ENCODE peak calls at places on chromosomes 7 and 10, in nine cellular contexts. P is activated CD4-positive, alpha-beta T cell treated with anti-CD3 and anti-CD28 coated beads, Interleukin-2, amount 50 U/mL, for 48 hours; A is ELF-1; S is nephron progenitor cell; I is fibroblast of mammary gland; G is IMR-90; W is left cardiac atrium; H is effector CD8-positive, alpha-beta T cell; C is coronary artery. R is an unnamed sample.

GRCh38 chr10:30559118-30559684 is 70.4 kb downstream of the LYZL2 start:
- DNase-seq in P (no peak), A (peak), S (no peak), I (no peak), G (no peak), W (no peak), H (no peak), C (no peak), R (no peak)

GRCh38 chr10:124688889-124689670 is 55.1 kb downstream of the FAM53B start:
- DNase-seq in P (peak), A (no peak), S (no peak), I (no peak), G (no peak), W (no peak), H (no peak), C (no peak), R (no peak)

GRCh38 chr10:131178521-131178920 is 133.0 kb downstream of the TCERG1L start:
- DNase-seq in P (no peak), A (no peak), S (no peak), I (no peak), G (no peak), W (no peak), H (no peak), C (no peak), R (no peak)

GRCh38 chr10:42975005-42975493 is 101.8 kb upstream of the RET start:
- DNase-seq in P (peak), A (no peak), S (no peak), I (no peak), G (no peak), W (peak), H (no peak), C (peak), R (no peak)

GRCh38 chr10:36606234-36606839 is 519.1 kb upstream of the ANKRD30A start:
- DNase-seq in P (no peak), A (no peak), S (no peak), I (no peak), G (peak), W (no peak), H (no peak), C (no peak), R (no peak)

GRCh38 chr10:44370731-44371248 is 14.1 kb downstream of the CXCL12 start:
- DNase-seq in P (no peak), A (peak), S (no peak), I (no peak), G (no peak), W (peak), H (no peak), C (no peak), R (no peak)

GRCh38 chr10:17787087-17787942 is 21.8 kb upstream of the MRC1 start:
- DNase-seq in P (no peak), A (peak), S (no peak), I (peak), G (peak), W (no peak), H (no peak), C (no peak), R (no peak)

GRCh38 chr10:96339956-96340904 is 18.6 kb downstream of the OPALIN start:
- DNase-seq in P (peak), A (peak), S (peak), I (peak), G (peak), W (peak), H (peak), C (no peak), R (peak)

GRCh38 chr10:95392711-95393164 is 101.9 kb upstream of the PDLIM1 start:
- DNase-seq in P (no peak), A (no peak), S (no peak), I (no peak), G (no peak), W (no peak), H (no peak), C (no peak), R (no peak)

GRCh38 chr7:33075818-33076483 is 13.4 kb upstream of the NT5C3A start:
- DNase-seq in P (no peak), A (no peak), S (no peak), I (no peak), G (no peak), W (no peak), H (no peak), C (no peak), R (no peak)

R was measured in stimulated activated naive CD4-positive, alpha-beta T cell.